ENCODE peak calls at places on chromosome 19, in eight cellular contexts. One of them, this sample, is unnamed.

GRCh38 chr19:23547816-23548430 is 139.1 kb downstream of the ZNF675 start:
- DNase-seq in heart right ventricle: no peak
- DNase-seq in uterus: no peak
- DNase-seq in breast epithelium: no peak
- DNase-seq in OCI-LY7: no peak
- DNase-seq in fibroblast of lung: no peak
- DNase-seq in psoas muscle: no peak
- DNase-seq in HepG2: no peak
- DNase-seq in this sample: no peak

GRCh38 chr19:38061294-38061693 is 154.3 kb downstream of the SIPA1L3 start:
- DNase-seq in heart right ventricle: no peak
- DNase-seq in uterus: no peak
- DNase-seq in breast epithelium: no peak
- DNase-seq in OCI-LY7: no peak
- DNase-seq in fibroblast of lung: peak; percentile 85
- DNase-seq in psoas muscle: no peak
- DNase-seq in HepG2: no peak
- DNase-seq in this sample: peak; percentile 70

GRCh38 chr19:53980553-53981407 is 10.7 kb upstream of the CACNG6 start:
- DNase-seq in heart right ventricle: no peak
- DNase-seq in uterus: no peak
- DNase-seq in breast epithelium: no peak
- DNase-seq in OCI-LY7: no peak
- DNase-seq in fibroblast of lung: peak; percentile 70
- DNase-seq in psoas muscle: peak; percentile 74
- DNase-seq in HepG2: peak; percentile 6
- DNase-seq in this sample: peak; percentile 94

GRCh38 chr19:1807030-1807694 is 4.9 kb downstream of the ATP8B3 start:
- DNase-seq in heart right ventricle: no peak
- DNase-seq in uterus: no peak
- DNase-seq in breast epithelium: no peak
- DNase-seq in OCI-LY7: no peak
- DNase-seq in fibroblast of lung: no peak
- DNase-seq in psoas muscle: peak; percentile 39
- DNase-seq in HepG2: no peak
- DNase-seq in this sample: no peak

GRCh38 chr19:54399189-54399588 is 16.1 kb upstream of the TTYH1 start:
- DNase-seq in heart right ventricle: no peak
- DNase-seq in uterus: no peak
- DNase-seq in breast epithelium: peak; percentile 35
- DNase-seq in OCI-LY7: no peak
- DNase-seq in fibroblast of lung: no peak
- DNase-seq in psoas muscle: no peak
- DNase-seq in HepG2: no peak
- DNase-seq in this sample: no peak

GRCh38 chr19:51461723-51462161 is 3.5 kb upstream of the SIGLEC8 start:
- DNase-seq in heart right ventricle: no peak
- DNase-seq in uterus: no peak
- DNase-seq in breast epithelium: no peak
- DNase-seq in OCI-LY7: no peak
- DNase-seq in fibroblast of lung: no peak
- DNase-seq in psoas muscle: no peak
- DNase-seq in HepG2: no peak
- DNase-seq in this sample: no peak

GRCh38 chr19:15424692-15425272 is 6.0 kb upstream of the AKAP8L start:
- DNase-seq in heart right ventricle: no peak
- DNase-seq in uterus: no peak
- DNase-seq in breast epithelium: no peak
- DNase-seq in OCI-LY7: no peak
- DNase-seq in fibroblast of lung: no peak
- DNase-seq in psoas muscle: peak; percentile 42
- DNase-seq in HepG2: no peak
- DNase-seq in this sample: no peak

GRCh38 chr19:10184636-10185035 is 10.1 kb downstream of the DNMT1 start:
- DNase-seq in heart right ventricle: no peak
- DNase-seq in uterus: no peak
- DNase-seq in breast epithelium: peak; percentile 75
- DNase-seq in OCI-LY7: no peak
- DNase-seq in fibroblast of lung: no peak
- DNase-seq in psoas muscle: no peak
- DNase-seq in HepG2: no peak
- DNase-seq in this sample: no peak

GRCh38 chr19:38223119-38223523 is 901 bp downstream of the DPF1 start:
- DNase-seq in heart right ventricle: no peak
- DNase-seq in uterus: no peak
- DNase-seq in breast epithelium: no peak
- DNase-seq in OCI-LY7: no peak
- DNase-seq in fibroblast of lung: no peak
- DNase-seq in psoas muscle: no peak
- DNase-seq in HepG2: no peak
- DNase-seq in this sample: no peak

GRCh38 chr19:20321139-20321656 is 154.2 kb downstream of the ZNF486 start:
- DNase-seq in heart right ventricle: no peak
- DNase-seq in uterus: no peak
- DNase-seq in breast epithelium: no peak
- DNase-seq in OCI-LY7: no peak
- DNase-seq in fibroblast of lung: no peak
- DNase-seq in psoas muscle: no peak
- DNase-seq in HepG2: no peak
- DNase-seq in this sample: no peak

GRCh38 chr19:44677019-44677809 is 5.9 kb downstream of the CEACAM19 start:
- DNase-seq in heart right ventricle: no peak
- DNase-seq in uterus: no peak
- DNase-seq in breast epithelium: no peak
- DNase-seq in OCI-LY7: peak; percentile 30
- DNase-seq in fibroblast of lung: peak; percentile 77
- DNase-seq in psoas muscle: no peak
- DNase-seq in HepG2: no peak
- DNase-seq in this sample: peak; percentile 63

GRCh38 chr19:50486823-50487515 is 10.3 kb upstream of the GARIN5A start:
- DNase-seq in heart right ventricle: no peak
- DNase-seq in uterus: no peak
- DNase-seq in breast epithelium: no peak
- DNase-seq in OCI-LY7: peak; percentile 60
- DNase-seq in fibroblast of lung: peak; percentile 20
- DNase-seq in psoas muscle: peak; percentile 74
- DNase-seq in HepG2: peak; percentile 51
- DNase-seq in this sample: peak; percentile 89

GRCh38 chr19:1027020-1027952 is 878 bp downstream of the CNN2 start:
- DNase-seq in heart right ventricle: no peak
- DNase-seq in uterus: no peak
- DNase-seq in breast epithelium: no peak
- DNase-seq in OCI-LY7: peak; percentile 53
- DNase-seq in fibroblast of lung: no peak
- DNase-seq in psoas muscle: peak; percentile 56
- DNase-seq in HepG2: no peak
- DNase-seq in this sample: no peak

GRCh38 chr19:10748924-10749434 is 31.1 kb downstream of the DNM2 start:
- DNase-seq in heart right ventricle: no peak
- DNase-seq in uterus: no peak
- DNase-seq in breast epithelium: no peak
- DNase-seq in OCI-LY7: no peak
- DNase-seq in fibroblast of lung: peak; percentile 38
- DNase-seq in psoas muscle: no peak
- DNase-seq in HepG2: peak; percentile 94
- DNase-seq in this sample: peak; percentile 59

DNA sequence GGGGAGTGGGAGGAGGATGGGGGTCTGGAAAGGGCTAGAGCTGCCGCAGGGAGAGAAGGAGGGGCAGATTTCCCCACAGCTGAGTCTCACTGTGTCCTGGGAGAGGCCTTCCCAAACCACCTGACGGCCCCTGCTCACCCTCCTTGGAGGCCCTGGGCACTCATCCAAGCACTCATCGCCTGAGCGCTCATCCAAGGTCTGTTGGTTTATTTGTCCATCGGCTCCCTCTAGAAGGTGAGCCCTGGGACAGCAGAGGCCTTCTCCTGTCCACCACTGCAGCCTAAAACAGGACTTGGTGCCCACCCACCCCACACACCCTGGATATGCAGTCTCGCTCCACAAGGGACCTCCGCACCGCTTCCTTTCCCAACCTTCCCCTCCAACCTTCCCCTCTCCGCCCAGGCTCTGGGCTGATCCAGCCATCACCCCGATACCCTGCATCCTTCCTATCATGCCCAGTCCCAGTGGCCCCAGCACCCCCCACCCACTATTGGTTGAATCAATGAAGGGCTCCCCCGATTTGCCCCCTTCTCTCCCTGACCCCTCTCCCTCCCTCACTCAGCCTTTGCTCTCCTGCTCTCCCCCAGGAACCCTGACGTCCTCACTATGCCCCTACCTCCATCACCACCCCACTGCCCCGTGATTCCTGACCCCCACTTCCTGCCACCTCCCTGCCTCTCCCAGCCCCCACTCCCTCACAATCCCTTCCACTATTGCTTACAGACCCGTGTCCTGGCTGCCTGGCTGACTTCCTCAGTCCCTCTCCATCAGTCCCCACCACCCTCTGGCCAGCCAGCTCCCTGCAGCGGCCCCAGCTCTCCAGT is 1.6 kb downstream of the UBXN6 start:
- DNase-seq in heart right ventricle: peak; percentile 75
- DNase-seq in uterus: peak; percentile 88
- DNase-seq in breast epithelium: no peak
- DNase-seq in OCI-LY7: no peak
- DNase-seq in fibroblast of lung: peak; percentile 61
- DNase-seq in psoas muscle: peak; percentile 88
- DNase-seq in HepG2: peak; percentile 25
- DNase-seq in this sample: peak; percentile 83
- H3K4me3 ChIP-seq in heart right ventricle: peak overlapping the region; percentile 71
- H3K4me3 ChIP-seq in uterus: peak overlapping the region; percentile 88
- H3K4me3 ChIP-seq in breast epithelium: peak overlapping the region; percentile 83
- H3K4me3 ChIP-seq in OCI-LY7: peak overlapping the region; percentile 82
- H3K4me3 ChIP-seq in fibroblast of lung: peak overlapping the region; percentile 65
- H3K4me3 ChIP-seq in psoas muscle: peak overlapping the region; percentile 74
- H3K4me3 ChIP-seq in HepG2: peak overlapping the region; percentile 63
- H3K4me3 ChIP-seq in this sample: peak overlapping the region; percentile 100

DNA sequence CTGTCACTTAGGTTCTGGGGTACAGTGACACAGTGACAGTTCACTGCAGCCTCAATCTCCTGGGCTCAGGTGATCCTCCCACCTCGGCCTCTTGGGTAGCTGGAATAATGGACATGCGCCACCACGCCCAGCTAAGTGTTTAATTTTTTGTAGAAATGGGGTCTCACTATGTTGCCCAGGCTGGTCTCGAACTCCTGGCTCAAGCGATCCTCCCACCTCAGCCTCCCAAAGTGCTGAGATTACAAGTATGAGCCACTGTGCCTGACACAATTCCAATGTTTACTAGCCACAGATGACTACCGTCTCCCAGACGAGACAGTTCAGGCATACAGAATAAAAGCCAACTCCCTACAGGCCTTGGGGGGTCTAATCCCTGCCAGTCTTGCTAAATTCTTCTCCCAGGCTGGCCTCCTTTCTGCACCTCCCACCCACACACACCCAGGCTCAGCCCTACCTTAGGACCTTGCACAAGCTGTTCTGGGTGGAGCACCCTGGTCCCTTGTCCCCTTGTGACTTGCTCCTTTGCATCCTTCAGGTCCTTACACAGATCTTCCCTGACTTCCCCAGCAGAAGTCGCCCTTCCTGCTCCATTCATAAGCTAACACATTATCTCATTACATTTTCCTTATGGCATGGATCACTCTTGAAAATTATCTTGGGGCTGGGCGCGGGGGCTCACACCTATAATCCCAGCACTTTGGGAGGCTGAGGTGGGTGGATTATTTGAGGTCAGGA is 106.4 kb downstream of the INSR start:
- DNase-seq in heart right ventricle: no peak
- DNase-seq in uterus: no peak
- DNase-seq in breast epithelium: no peak
- DNase-seq in OCI-LY7: no peak
- DNase-seq in fibroblast of lung: no peak
- DNase-seq in psoas muscle: no peak
- DNase-seq in HepG2: no peak
- DNase-seq in this sample: no peak
- H3K4me1 ChIP-seq in heart right ventricle: peaks cover 18% of the 10 kb centered on the region
- H3K4me1 ChIP-seq in uterus: no peaks in the 10 kb centered on the region
- H3K4me1 ChIP-seq in breast epithelium: no peaks in the 10 kb centered on the region
- H3K4me1 ChIP-seq in OCI-LY7: peaks cover 22% of the 10 kb centered on the region
- H3K4me1 ChIP-seq in fibroblast of lung: no peaks in the 10 kb centered on the region
- H3K4me1 ChIP-seq in psoas muscle: peaks cover 19% of the 10 kb centered on the region
- H3K4me1 ChIP-seq in HepG2: peaks cover 20% of the 10 kb centered on the region
- H3K4me1 ChIP-seq in this sample: peaks cover 12% of the 10 kb centered on the region

DNA sequence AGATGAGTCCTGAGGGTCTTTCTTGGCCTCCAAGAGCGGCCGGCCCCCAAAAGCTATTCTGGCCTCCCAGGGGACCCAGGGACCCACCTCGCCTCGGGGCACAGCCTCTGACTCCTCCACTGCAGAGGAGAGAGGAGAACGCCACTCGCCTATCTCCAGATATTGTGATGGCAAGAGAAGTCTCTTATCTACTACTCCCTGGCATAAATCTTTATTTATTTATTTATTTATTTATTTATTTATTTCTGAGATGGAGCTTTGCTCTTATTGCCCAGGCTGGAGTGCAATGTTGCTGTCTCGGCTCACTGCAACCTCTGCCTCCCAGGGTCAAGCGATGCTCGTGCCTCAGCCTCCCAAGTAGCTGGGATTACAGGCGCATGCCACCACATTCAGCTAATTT is 11.0 kb downstream of the SLC7A9 start:
- DNase-seq in heart right ventricle: no peak
- DNase-seq in uterus: no peak
- DNase-seq in breast epithelium: no peak
- DNase-seq in OCI-LY7: no peak
- DNase-seq in fibroblast of lung: no peak
- DNase-seq in psoas muscle: no peak
- DNase-seq in HepG2: no peak
- DNase-seq in this sample: no peak
- H3K4me3 ChIP-seq in heart right ventricle: no peak overlapping the region
- H3K4me3 ChIP-seq in uterus: no peak overlapping the region
- H3K4me3 ChIP-seq in breast epithelium: no peak overlapping the region
- H3K4me3 ChIP-seq in OCI-LY7: no peak overlapping the region
- H3K4me3 ChIP-seq in fibroblast of lung: no peak overlapping the region
- H3K4me3 ChIP-seq in psoas muscle: no peak overlapping the region
- H3K4me3 ChIP-seq in HepG2: no peak overlapping the region
- H3K4me3 ChIP-seq in this sample: no peak overlapping the region

GRCh38 chr19:16590876-16591802 is 18.9 kb upstream of the SLC35E1 start:
- DNase-seq in heart right ventricle: no peak
- DNase-seq in uterus: no peak
- DNase-seq in breast epithelium: no peak
- DNase-seq in OCI-LY7: peak; percentile 65
- DNase-seq in fibroblast of lung: no peak
- DNase-seq in psoas muscle: no peak
- DNase-seq in HepG2: no peak
- DNase-seq in this sample: no peak
- H3K4me1 ChIP-seq in heart right ventricle: peaks cover 70% of the 10 kb centered on the region
- H3K4me1 ChIP-seq in uterus: peaks cover 24% of the 10 kb centered on the region
- H3K4me1 ChIP-seq in breast epithelium: peaks cover 9% of the 10 kb centered on the region
- H3K4me1 ChIP-seq in OCI-LY7: peaks cover 100% of the 10 kb centered on the region
- H3K4me1 ChIP-seq in fibroblast of lung: peaks cover 2% of the 10 kb centered on the region
- H3K4me1 ChIP-seq in psoas muscle: peaks cover 84% of the 10 kb centered on the region
- H3K4me1 ChIP-seq in HepG2: no peaks in the 10 kb centered on the region
- H3K4me1 ChIP-seq in this sample: peaks cover 43% of the 10 kb centered on the region

GRCh38 chr19:17795495-17795856 is 538 bp downstream of the B3GNT3 start:
- DNase-seq in heart right ventricle: no peak
- DNase-seq in uterus: no peak
- DNase-seq in breast epithelium: no peak
- DNase-seq in OCI-LY7: no peak
- DNase-seq in fibroblast of lung: no peak
- DNase-seq in psoas muscle: no peak
- DNase-seq in HepG2: no peak
- DNase-seq in this sample: no peak
- H3K4me3 ChIP-seq in heart right ventricle: no peak overlapping the region
- H3K4me3 ChIP-seq in uterus: no peak overlapping the region
- H3K4me3 ChIP-seq in breast epithelium: peak overlapping the region; percentile 59
- H3K4me3 ChIP-seq in OCI-LY7: no peak overlapping the region
- H3K4me3 ChIP-seq in fibroblast of lung: no peak overlapping the region
- H3K4me3 ChIP-seq in psoas muscle: no peak overlapping the region
- H3K4me3 ChIP-seq in HepG2: peak overlapping the region; percentile 66
- H3K4me3 ChIP-seq in this sample: no peak overlapping the region